ENCODE peak calls at places on chromosomes 2 and 18, in nine cellular contexts. N, H, L, U, O, E, R, G and V are unnamed samples.

GRCh38 chr2:5991305-5991968 is 299.3 kb downstream of the SOX11 start:
- DNase-seq in N (no peak), H (no peak), L (no peak), U (no peak), O (no peak), E (no peak), R (no peak), G (no peak), V (no peak)

GRCh38 chr2:177275041-177275440 is 10.5 kb upstream of the NFE2L2 start:
- DNase-seq in N (no peak), H (no peak), L (no peak), U (no peak), O (no peak), E (peak; percentile 75), R (no peak), G (no peak), V (no peak)

GRCh38 chr2:29010946-29011649 is 30.0 kb downstream of the TOGARAM2 start:
- DNase-seq in N (no peak), H (no peak), L (no peak), U (no peak), O (no peak), E (no peak), R (peak; percentile 57), G (peak; percentile 89), V (peak; percentile 47)

GRCh38 chr18:43882358-43882757 is 605.1 kb upstream of the SYT4 start:
- DNase-seq in N (no peak), H (no peak), L (no peak), U (no peak), O (no peak), E (peak; percentile 59), R (peak; percentile 40), G (peak; percentile 47), V (no peak)

GRCh38 chr2:144519934-144520717 is at the start of gene ZEB2:
- DNase-seq in N (peak; percentile 90), H (peak; percentile 48), L (no peak), U (no peak), O (no peak), E (peak; percentile 97), R (peak; percentile 55), G (peak; percentile 83), V (peak; percentile 68)

GRCh38 chr2:224178085-224178484 is 139.0 kb upstream of the SERPINE2 start:
- DNase-seq in N (no peak), H (no peak), L (no peak), U (no peak), O (no peak), E (no peak), R (no peak), G (no peak), V (no peak)

GRCh38 chr2:241000831-241001321 is 2.5 kb downstream of the SNED1 start:
- DNase-seq in N (no peak), H (no peak), L (peak; percentile 6), U (no peak), O (no peak), E (no peak), R (no peak), G (peak; percentile 62), V (no peak)

GRCh38 chr18:3689091-3689490 is 239.1 kb downstream of the TGIF1 start:
- DNase-seq in N (no peak), H (no peak), L (no peak), U (no peak), O (no peak), E (no peak), R (no peak), G (no peak), V (no peak)

GRCh38 chr2:237180225-237180624 is 94.5 kb downstream of the COPS8 start:
- DNase-seq in N (no peak), H (no peak), L (no peak), U (no peak), O (no peak), E (peak; percentile 35), R (peak; percentile 39), G (no peak), V (no peak)

GRCh38 chr2:16623046-16623445 is 42.6 kb downstream of the CYRIA start:
- DNase-seq in N (no peak), H (no peak), L (no peak), U (peak; percentile 54), O (no peak), E (no peak), R (no peak), G (no peak), V (no peak)

GRCh38 chr2:215772003-215772402 is 241.3 kb downstream of the MREG start:
- DNase-seq in N (no peak), H (peak; percentile 56), L (no peak), U (no peak), O (no peak), E (no peak), R (no peak), G (no peak), V (no peak)

GRCh38 chr2:15031745-15032240 is 399.3 kb downstream of the LRATD1 start:
- DNase-seq in N (no peak), H (no peak), L (no peak), U (no peak), O (no peak), E (no peak), R (no peak), G (no peak), V (no peak)

GRCh38 chr2:17869128-17869527 is 9.3 kb upstream of the KCNS3 start:
- DNase-seq in N (peak; percentile 18), H (no peak), L (no peak), U (no peak), O (peak; percentile 59), E (peak; percentile 19), R (no peak), G (no peak), V (peak; percentile 38)

GRCh38 chr2:73728043-73728442 is 9.1 kb downstream of the TPRKB start:
- DNase-seq in N (no peak), H (no peak), L (no peak), U (no peak), O (no peak), E (no peak), R (no peak), G (no peak), V (no peak)

GRCh38 chr18:59148192-59148591 is 8.5 kb downstream of the SEC11C start:
- DNase-seq in N (no peak), H (no peak), L (no peak), U (no peak), O (no peak), E (no peak), R (no peak), G (no peak), V (no peak)

GRCh38 chr2:219997341-219997851 is 370.0 kb downstream of the SLC4A3 start:
- DNase-seq in N (peak; percentile 49), H (peak; percentile 23), L (no peak), U (peak; percentile 9), O (no peak), E (peak; percentile 47), R (peak; percentile 29), G (no peak), V (no peak)

GRCh38 chr2:191710411-191710900 is 32.5 kb downstream of the NABP1 start:
- DNase-seq in N (peak; percentile 80), H (no peak), L (no peak), U (no peak), O (no peak), E (peak; percentile 88), R (no peak), G (no peak), V (peak; percentile 47)

GRCh38 chr2:188293601-188294482 is 2.2 kb downstream of the GULP1 start:
- DNase-seq in N (peak; percentile 83), H (peak; percentile 83), L (no peak), U (no peak), O (peak; percentile 87), E (peak; percentile 88), R (peak; percentile 65), G (no peak), V (peak; percentile 27)

GRCh38 chr2:165505514-165505913 is 36.0 kb downstream of the CSRNP3 start:
- DNase-seq in N (no peak), H (no peak), L (no peak), U (no peak), O (no peak), E (no peak), R (no peak), G (no peak), V (no peak)

GRCh38 chr2:230889911-230890601 is 25.3 kb downstream of the ITM2C start:
- DNase-seq in N (no peak), H (no peak), L (no peak), U (no peak), O (no peak), E (no peak), R (no peak), G (peak; percentile 41), V (no peak)

GRCh38 chr2:215920244-215921100 is 92.9 kb downstream of the MREG start:
- DNase-seq in N (peak; percentile 70), H (peak; percentile 78), L (no peak), U (no peak), O (peak; percentile 72), E (peak; percentile 94), R (peak; percentile 54), G (no peak), V (peak; percentile 48)

GRCh38 chr2:119549236-119549635 is 5.0 kb downstream of the CFAP221 start:
- DNase-seq in N (peak; percentile 16), H (no peak), L (no peak), U (no peak), O (peak; percentile 5), E (peak; percentile 74), R (no peak), G (no peak), V (no peak)

GRCh38 chr2:214497489-214497888 is 86.6 kb downstream of the VWC2L start:
- DNase-seq in N (no peak), H (no peak), L (no peak), U (no peak), O (no peak), E (no peak), R (peak; percentile 28), G (no peak), V (no peak)

GRCh38 chr18:50154420-50154819 is 40.5 kb downstream of the MYO5B start:
- DNase-seq in N (no peak), H (no peak), L (no peak), U (no peak), O (no peak), E (no peak), R (no peak), G (no peak), V (no peak)

GRCh38 chr2:206392118-206392517 is 51.2 kb upstream of the ADAM23 start:
- DNase-seq in N (peak; percentile 49), H (no peak), L (no peak), U (no peak), O (peak; percentile 78), E (peak; percentile 61), R (no peak), G (no peak), V (peak; percentile 57)

GRCh38 chr2:234846589-234847363 is 105.0 kb upstream of the SH3BP4 start:
- DNase-seq in N (no peak), H (no peak), L (no peak), U (no peak), O (no peak), E (no peak), R (no peak), G (no peak), V (no peak)

GRCh38 chr2:11949732-11950503 is 203.5 kb downstream of the LPIN1 start:
- DNase-seq in N (no peak), H (no peak), L (no peak), U (no peak), O (no peak), E (peak; percentile 11), R (no peak), G (no peak), V (no peak)

GRCh38 chr2:189673661-189674373 is 653 bp upstream of the ANKAR start:
- DNase-seq in N (no peak), H (no peak), L (no peak), U (no peak), O (peak; percentile 65), E (peak; percentile 33), R (no peak), G (peak; percentile 47), V (no peak)

GRCh38 chr2:201642579-201643215 is 606 bp downstream of the TMEM237 start:
- DNase-seq in N (peak; percentile 81), H (peak; percentile 84), L (peak; percentile 77), U (no peak), O (peak; percentile 72), E (peak; percentile 93), R (peak; percentile 90), G (peak; percentile 95), V (peak; percentile 81)